ENCODE peak calls at places on chromosomes 2 and 18, in eight cellular contexts. Z is activated T-cell treated with anti-CD3 and anti-CD28 coated beads for 1 hour, G is H9, B is EL, O is iris pigment epithelial cell, R is hepatocyte, A is lung microvascular endothelial cell, C is LoVo. W is an unnamed sample.

GRCh38 chr18:44945847-44946490 is 265.3 kb downstream of the SETBP1 start:
- DNase-seq in O (no peak), R (no peak), A (no peak), B (no peak), G (peak), Z (no peak), C (no peak), W (no peak)

GRCh38 chr2:30486655-30487054 is 39.6 kb downstream of the LCLAT1 start:
- DNase-seq in C (no peak), B (no peak), O (no peak), Z (no peak), G (no peak), R (no peak), A (no peak), W (no peak)

GRCh38 chr2:240993446-240994160 is 4.8 kb upstream of the SNED1 start:
- DNase-seq in G (peak), B (no peak), Z (no peak), R (no peak), A (no peak), O (no peak), C (no peak), W (no peak)

GRCh38 chr2:112692914-112693313 is 27.9 kb upstream of the NT5DC4 start:
- DNase-seq in R (no peak), A (no peak), Z (no peak), G (no peak), C (peak), B (no peak), O (no peak), W (peak)

GRCh38 chr2:47811668-47812067 is 28.7 kb downstream of the MSH6 start:
- DNase-seq in G (no peak), R (no peak), A (no peak), Z (no peak), B (no peak), C (no peak), O (no peak), W (no peak)

GRCh38 chr2:147030966-147031760 is 813.7 kb upstream of the ACVR2A start:
- DNase-seq in Z (no peak), A (no peak), B (no peak), O (peak), C (no peak), R (peak), G (no peak), W (no peak)

GRCh38 chr2:182330451-182331325 is 96.1 kb downstream of the PDE1A start:
- DNase-seq in R (no peak), G (no peak), A (no peak), B (peak), O (peak), C (no peak), Z (no peak), W (no peak)

GRCh38 chr18:23718243-23718720 is 29.0 kb downstream of the LAMA3 start:
- DNase-seq in O (peak), G (no peak), C (no peak), Z (no peak), A (no peak), R (no peak), B (peak), W (no peak)

GRCh38 chr2:237980751-237981150 is 13.9 kb downstream of the UBE2F start:
- DNase-seq in R (no peak), G (no peak), O (peak), Z (no peak), C (no peak), A (no peak), B (no peak), W (no peak)

GRCh38 chr18:46278481-46279465 is 174.6 kb downstream of the HAUS1 start:
- DNase-seq in B (peak), C (no peak), G (no peak), R (no peak), Z (no peak), O (peak), A (no peak), W (no peak)

GRCh38 chr2:43846140-43846793 is 7.5 kb downstream of the ABCG8 start:
- DNase-seq in B (no peak), O (no peak), C (no peak), A (no peak), R (no peak), Z (no peak), G (no peak), W (no peak)

GRCh38 chr2:127676906-127677305 is 1.6 kb upstream of the LIMS2 start:
- DNase-seq in Z (no peak), B (no peak), R (no peak), C (no peak), O (no peak), A (no peak), G (no peak), W (no peak)

GRCh38 chr2:229901819-229902218 is 20.0 kb downstream of the TRIP12 start:
- DNase-seq in R (no peak), G (no peak), B (peak), A (no peak), C (peak), Z (no peak), O (peak), W (no peak)

GRCh38 chr18:22641973-22642372 is 224.3 kb upstream of the CTAGE1 start:
- DNase-seq in B (no peak), Z (no peak), O (no peak), A (no peak), C (no peak), R (no peak), G (no peak), W (no peak)

GRCh38 chr18:59200787-59201186 is 19.2 kb upstream of the GRP start:
- DNase-seq in G (no peak), A (no peak), R (no peak), O (no peak), B (peak), C (no peak), Z (no peak), W (no peak)

GRCh38 chr2:190158798-190159434 is 96.4 kb upstream of the MSTN start:
- DNase-seq in G (no peak), R (no peak), O (no peak), A (no peak), B (no peak), C (no peak), Z (no peak), W (no peak)

GRCh38 chr2:100924520-100925451 is 77.3 kb upstream of the RPL31 start:
- DNase-seq in B (peak), Z (no peak), R (peak), A (peak), C (no peak), G (peak), O (peak), W (peak)

GRCh38 chr18:5197461-5197860 is 404 bp upstream of the AKAIN1 start:
- DNase-seq in A (no peak), Z (no peak), C (no peak), G (peak), B (no peak), R (no peak), O (no peak), W (no peak)

GRCh38 chr2:158988501-158988900 is 20.1 kb downstream of the TANC1 start:
- DNase-seq in G (no peak), C (no peak), A (no peak), Z (no peak), O (no peak), R (no peak), B (no peak), W (no peak)